ENCODE peak calls at places on chromosomes 5 and 9, in seven cellular contexts. V is colonic mucosa, T is stomach, H is HAP-1, O is prostate gland, K is esophagus squamous epithelium, J is upper lobe of left lung. U is an unnamed sample. For H3K4me1, the result is how much of the 10 kb centered on the place peaks cover.

GRCh38 chr9:38355115-38355514 is 37.4 kb upstream of the ALDH1B1 start:
- DNase-seq in V (no peak), T (no peak), H (no peak), O (no peak), K (no peak), J (no peak), U (peak)

GRCh38 chr5:86675311-86675710 is 57.6 kb downstream of the COX7C start:
- DNase-seq in V (no peak), T (no peak), H (no peak), O (no peak), K (no peak), J (no peak), U (no peak)

GRCh38 chr5:124043456-124043855 is 531.5 kb downstream of the CSNK1G3 start:
- DNase-seq in V (no peak), T (no peak), H (no peak), O (no peak), K (no peak), J (no peak), U (no peak)

GRCh38 chr5:39513236-39513635 is 88.5 kb upstream of the DAB2 start:
- DNase-seq in V (peak), T (no peak), H (no peak), O (no peak), K (no peak), J (no peak), U (no peak)

GRCh38 chr9:14316574-14317304 is 2.8 kb upstream of the NFIB start:
- DNase-seq in V (no peak), T (no peak), H (no peak), O (no peak), K (no peak), J (no peak), U (no peak)

GRCh38 chr5:146721073-146721830 is 157.3 kb downstream of the PPP2R2B start:
- DNase-seq in V (no peak), T (no peak), H (no peak), O (no peak), K (no peak), J (no peak), U (no peak)

GRCh38 chr5:53403758-53404157 is 76.7 kb upstream of the FST start:
- DNase-seq in V (no peak), T (no peak), H (no peak), O (no peak), K (no peak), J (no peak), U (no peak)

GRCh38 chr9:113154471-113154870 is 3.7 kb downstream of the SLC31A2 start:
- DNase-seq in V (no peak), T (no peak), H (no peak), O (no peak), K (no peak), J (no peak), U (no peak)

GRCh38 chr9:136482046-136482792 is 621 bp downstream of the SEC16A start:
- DNase-seq in V (peak), T (no peak), H (no peak), O (no peak), K (no peak), J (no peak), U (no peak)

GRCh38 chr9:136564379-136564988 is 18.6 kb upstream of the NOTCH1 start:
- DNase-seq in V (peak), T (peak), H (no peak), O (no peak), K (no peak), J (peak), U (no peak)

GRCh38 chr5:56412601-56413379 is 179.7 kb upstream of the ANKRD55 start:
- DNase-seq in V (peak), T (peak), H (peak), O (peak), K (no peak), J (no peak), U (no peak)

GRCh38 chr5:112923148-112923917 is 1.3 kb upstream of the REEP5 start:
- DNase-seq in V (no peak), T (no peak), H (no peak), O (no peak), K (no peak), J (no peak), U (no peak)

GRCh38 chr5:132258102-132259060 is 885 bp downstream of the PDLIM4 start:
- DNase-seq in V (peak), T (no peak), H (no peak), O (no peak), K (no peak), J (no peak), U (peak)

GRCh38 chr9:93068956-93069355 is 10.5 kb downstream of the SUSD3 start:
- DNase-seq in V (no peak), T (no peak), H (no peak), O (no peak), K (no peak), J (no peak), U (no peak)

GRCh38 chr9:89576404-89576824 is 28.4 kb upstream of the GADD45G start:
- DNase-seq in V (no peak), T (no peak), H (peak), O (no peak), K (no peak), J (no peak), U (no peak)

GRCh38 chr5:75054110-75054930 is 2.0 kb upstream of the GCNT4 start:
- DNase-seq in V (peak), T (peak), H (no peak), O (peak), K (no peak), J (peak), U (peak)

GRCh38 chr9:77019810-77020437 is 469 bp downstream of the FOXB2 start:
- DNase-seq in V (no peak), T (no peak), H (no peak), O (no peak), K (no peak), J (peak), U (no peak)

GRCh38 chr9:112669326-112669725 is 48.6 kb downstream of the INIP start:
- DNase-seq in V (no peak), T (no peak), H (no peak), O (no peak), K (no peak), J (no peak), U (no peak)

GRCh38 chr5:61332891-61333350 is 863 bp downstream of the ZSWIM6 start:
- DNase-seq in V (peak), T (peak), H (no peak), O (peak), K (peak), J (peak), U (no peak)

GRCh38 chr9:21653091-21653490 is 149.3 kb upstream of the MTAP start:
- DNase-seq in V (no peak), T (no peak), H (no peak), O (no peak), K (no peak), J (no peak), U (no peak)

GRCh38 chr9:3848445-3849114 is 322.8 kb upstream of the RFX3 start:
- DNase-seq in V (no peak), T (no peak), H (peak), O (no peak), K (no peak), J (peak), U (no peak)

GRCh38 chr5:104412649-104413240 is 850.2 kb upstream of the NUDT12 start:
- DNase-seq in V (peak), T (no peak), H (peak), O (no peak), K (no peak), J (no peak), U (no peak)

DNA sequence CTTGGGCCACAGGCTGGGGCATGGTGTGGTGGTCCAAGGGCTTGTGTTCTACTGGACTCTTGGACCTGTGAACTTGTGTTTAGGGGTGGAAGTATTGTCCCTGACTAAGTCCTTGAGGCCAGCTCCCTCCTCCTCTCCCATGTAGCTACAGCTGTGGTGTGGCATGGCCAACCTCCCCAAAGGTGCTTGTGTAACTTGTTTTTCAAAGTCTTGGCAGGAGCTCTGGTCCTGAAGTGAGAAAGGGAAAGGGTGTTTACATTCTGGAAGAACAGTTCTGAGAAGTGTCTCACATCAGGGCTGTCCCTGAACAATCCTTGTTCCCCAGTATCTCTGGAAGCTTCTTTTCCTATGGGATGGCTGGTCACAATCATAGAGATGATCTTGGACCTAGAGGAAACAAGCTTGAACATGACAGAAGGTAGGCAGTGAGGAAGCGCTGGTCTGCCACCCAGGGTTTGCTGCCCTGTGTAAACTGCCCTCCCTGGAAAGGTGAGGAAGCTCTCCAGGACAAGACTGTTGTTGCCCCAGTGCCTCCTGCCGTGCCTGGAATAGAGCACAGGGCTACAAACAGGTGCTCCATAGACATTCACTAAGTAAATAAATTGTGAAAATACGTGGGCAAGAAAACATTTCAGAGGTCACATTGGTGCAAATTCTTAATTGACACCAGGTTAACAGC is 64.6 kb upstream of the KLF9 start:
- DNase-seq in V (peak), T (peak), H (no peak), O (peak), K (no peak), J (no peak), U (peak)
- H3K4me3 ChIP-seq in V (no peak), T (no peak), H (no peak), O (peak), K (no peak), J (peak), U (peak)

DNA sequence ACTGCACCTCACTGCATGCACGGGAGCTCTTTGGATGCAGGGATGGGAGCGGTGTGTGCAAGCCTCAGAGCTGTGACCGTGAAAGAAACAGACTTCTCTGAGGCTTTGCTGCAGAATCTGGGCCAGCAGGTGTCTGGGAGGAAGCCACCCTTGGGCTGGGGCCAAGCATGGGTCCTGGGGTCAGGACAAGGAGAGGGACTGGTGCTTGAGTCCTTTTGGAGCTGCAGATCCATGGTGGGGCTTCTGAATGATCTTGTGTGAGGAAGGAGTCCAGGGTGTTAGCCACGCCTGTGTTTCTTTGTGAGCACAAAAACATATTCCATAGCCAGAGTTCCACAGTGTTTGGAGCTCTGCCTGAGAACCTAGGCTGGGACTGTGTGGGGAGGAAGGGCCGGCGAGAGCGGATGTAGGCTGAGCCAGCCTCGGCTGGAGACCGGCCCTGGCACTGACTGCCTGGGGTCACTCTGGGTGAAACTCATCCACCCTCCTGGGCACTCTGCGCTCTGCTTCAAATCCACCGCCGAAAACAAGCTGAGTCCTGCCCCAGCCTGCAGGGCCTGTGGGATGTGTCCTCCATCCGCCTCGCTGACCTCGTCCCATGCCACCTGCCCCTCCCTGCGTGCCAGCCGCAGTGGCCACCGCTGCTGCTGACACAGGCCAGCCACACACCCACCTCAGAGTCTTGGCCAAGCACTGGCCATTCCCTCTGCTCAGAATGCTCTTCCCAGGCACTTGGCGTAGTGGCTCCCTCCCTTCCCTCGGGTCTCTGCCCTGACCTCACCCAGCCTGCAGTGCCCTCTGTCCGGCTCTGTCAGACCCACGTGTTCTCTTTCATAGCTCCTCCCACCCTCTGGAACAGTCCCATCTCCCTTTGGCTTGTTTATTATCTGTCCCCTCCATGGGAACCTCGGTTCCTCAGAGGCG is 26.7 kb downstream of the ERGIC1 start:
- DNase-seq in V (peak), T (peak), H (no peak), O (peak), K (no peak), J (peak), U (peak)
- H3K4me1 ChIP-seq in V (under half), T (half or more), H (under half), O (under half), K (half or more), J (half or more), U (half or more)

DNA sequence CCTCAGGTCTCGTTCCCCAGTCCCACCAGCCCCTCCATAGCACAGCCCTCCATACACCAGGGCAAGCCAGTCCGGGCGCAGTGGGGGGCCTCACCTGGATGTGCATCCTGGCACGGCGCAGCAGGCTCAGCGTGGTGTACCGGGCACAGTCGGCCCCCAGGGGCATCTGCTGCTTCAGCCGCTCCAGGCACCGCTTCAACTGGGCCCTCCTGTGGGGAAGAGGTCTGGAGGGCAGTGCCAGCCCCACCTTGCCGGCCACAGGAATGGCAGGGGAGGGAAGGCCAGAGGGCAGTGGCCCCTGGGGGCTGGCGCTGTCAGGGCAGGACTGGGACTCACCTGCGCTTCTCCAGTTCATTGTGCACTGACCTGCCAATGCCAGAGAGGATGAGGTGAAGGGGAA is 1.4 kb downstream of the MXD3 start:
- DNase-seq in V (no peak), T (no peak), H (no peak), O (no peak), K (no peak), J (peak), U (no peak)
- H3K4me3 ChIP-seq in V (no peak), T (peak), H (peak), O (no peak), K (no peak), J (peak), U (no peak)

GRCh38 chr5:157540124-157540523 is 35.5 kb downstream of the ADAM19 start:
- DNase-seq in V (no peak), T (no peak), H (no peak), O (no peak), K (no peak), J (no peak), U (no peak)

GRCh38 chr5:157542282-157542966 is 33.2 kb downstream of the ADAM19 start:
- DNase-seq in V (no peak), T (no peak), H (no peak), O (no peak), K (no peak), J (no peak), U (no peak)

GRCh38 chr5:157539623-157540022 is 36.0 kb downstream of the ADAM19 start:
- DNase-seq in V (no peak), T (no peak), H (no peak), O (no peak), K (no peak), J (no peak), U (no peak)

GRCh38 chr5:157541452-157542118 is 34.0 kb downstream of the ADAM19 start:
- DNase-seq in V (no peak), T (no peak), H (no peak), O (no peak), K (no peak), J (no peak), U (no peak)

DNA sequence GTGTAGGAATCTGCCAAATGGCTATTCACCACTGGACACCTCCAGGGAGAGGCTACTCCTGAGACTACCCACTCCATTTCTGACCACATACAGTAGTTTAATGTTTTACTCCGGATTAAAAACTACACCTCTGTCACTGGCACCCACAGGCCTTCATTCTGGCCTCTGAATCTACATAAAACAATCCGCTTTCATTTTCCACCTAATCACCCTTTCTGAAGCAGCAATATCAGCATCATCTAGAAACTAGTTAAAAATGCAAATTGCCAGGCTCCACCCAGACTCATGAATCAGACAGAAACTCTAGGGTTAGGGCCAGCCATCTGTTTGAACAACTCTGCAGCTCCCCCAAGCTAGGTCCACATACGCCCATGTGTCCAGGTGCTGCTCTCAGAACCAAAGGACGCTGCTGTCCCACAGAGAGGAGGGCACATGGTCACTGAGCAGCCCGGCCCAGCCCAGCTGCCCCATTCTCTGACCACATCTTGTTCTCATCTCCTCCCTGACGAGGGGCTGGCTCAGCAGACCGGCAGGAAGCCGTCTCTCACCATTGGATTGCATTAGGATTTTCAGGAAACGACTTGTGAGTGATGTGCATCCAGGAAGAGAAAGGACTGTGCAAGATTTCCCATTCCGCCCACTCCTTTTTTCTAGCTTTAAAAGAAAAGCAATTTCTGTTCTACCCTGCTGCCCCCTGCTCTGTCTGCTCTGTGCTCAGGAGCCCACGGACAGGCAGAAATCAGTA is 34.7 kb downstream of the ADAM19 start:
- DNase-seq in V (peak), T (peak), H (no peak), O (no peak), K (peak), J (peak), U (peak)
- H3K4me1 ChIP-seq in V (under half), T (under half), H (under half), O (under half), K (under half), J (half or more), U (under half)

GRCh38 chr5:95735436-95735835 is 4.3 kb downstream of the RHOBTB3 start:
- DNase-seq in V (no peak), T (no peak), H (no peak), O (no peak), K (no peak), J (no peak), U (no peak)

GRCh38 chr5:95731571-95732554 is 727 bp downstream of the RHOBTB3 start:
- DNase-seq in V (peak), T (peak), H (peak), O (peak), K (no peak), J (no peak), U (peak)

GRCh38 chr5:95733100-95733499 is 2.0 kb downstream of the RHOBTB3 start:
- DNase-seq in V (no peak), T (no peak), H (no peak), O (no peak), K (no peak), J (no peak), U (no peak)

GRCh38 chr5:95734916-95735315 is 3.8 kb downstream of the RHOBTB3 start:
- DNase-seq in V (no peak), T (no peak), H (no peak), O (no peak), K (no peak), J (no peak), U (no peak)

GRCh38 chr5:95734156-95734555 is 3.0 kb downstream of the RHOBTB3 start:
- DNase-seq in V (no peak), T (no peak), H (no peak), O (no peak), K (no peak), J (no peak), U (no peak)
- H3K4me3 ChIP-seq in V (no peak), T (peak), H (no peak), O (peak), K (no peak), J (peak), U (peak)

GRCh38 chr9:79665383-79665782 is 93.6 kb downstream of the TLE4 start:
- DNase-seq in V (no peak), T (no peak), H (no peak), O (no peak), K (no peak), J (no peak), U (no peak)

GRCh38 chr9:79665926-79666325 is 94.2 kb downstream of the TLE4 start:
- DNase-seq in V (no peak), T (no peak), H (no peak), O (no peak), K (no peak), J (no peak), U (no peak)

GRCh38 chr9:79663878-79664277 is 92.1 kb downstream of the TLE4 start:
- DNase-seq in V (no peak), T (no peak), H (peak), O (no peak), K (no peak), J (peak), U (no peak)

GRCh38 chr9:79663299-79663698 is 91.5 kb downstream of the TLE4 start:
- DNase-seq in V (no peak), T (no peak), H (peak), O (no peak), K (no peak), J (no peak), U (no peak)

DNA sequence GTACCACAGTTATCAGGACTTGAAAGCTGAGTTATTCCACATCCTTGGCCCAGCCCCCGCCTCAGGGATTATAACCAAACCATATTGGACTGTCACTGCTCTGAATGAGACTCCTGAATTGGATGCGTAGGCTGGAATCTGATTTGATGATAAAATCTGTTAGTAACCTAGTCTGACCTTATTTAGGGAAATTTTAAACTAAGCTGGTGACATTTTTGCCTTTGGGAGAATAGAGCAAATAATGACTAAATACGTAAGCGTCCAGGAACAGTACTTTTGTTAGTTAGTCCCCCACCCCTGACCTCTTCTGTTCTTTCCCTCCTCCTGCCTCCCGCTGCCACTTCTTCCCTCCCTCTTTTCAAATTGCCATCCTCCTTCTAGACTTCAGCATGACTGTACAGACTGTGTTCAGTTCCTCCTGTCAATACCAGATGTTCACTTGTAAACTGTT is 92.6 kb downstream of the TLE4 start:
- DNase-seq in V (no peak), T (no peak), H (peak), O (no peak), K (no peak), J (no peak), U (no peak)
- H3K4me1 ChIP-seq in V (under half), T (under half), H (half or more), O (under half), K (under half), J (under half), U (under half)